ENCODE peak calls at places on chromosomes 3 and 15, in five cellular contexts. E is globus pallidus; L is AG20443; K is activated CD8-positive, alpha-beta memory T cell treated with anti-CD3 and anti-CD28 coated beads for 24 hours; M is colonic mucosa. P is an unnamed sample.
A peak's percentile ranks its signal among the peaks of the same experiment; 100 is the strongest.

GRCh38 chr15:42854576-42854975 is 66.0 kb downstream of the TTBK2 start:
- DNase-seq in L (no peak), K (no peak), M (no peak), E (no peak), P (no peak)

GRCh38 chr3:133887951-133888703 is 7.6 kb downstream of the RAB6B start:
- DNase-seq in L (peak; percentile 13), E (no peak), K (no peak), M (peak; percentile 8), P (peak; percentile 89)

GRCh38 chr3:10594915-10595314 is 89.5 kb upstream of the ATP2B2 start:
- DNase-seq in K (peak; percentile 63), E (no peak), L (peak; percentile 79), M (peak; percentile 36), P (peak; percentile 38)

GRCh38 chr3:64431717-64432116 is 206.5 kb upstream of the PRICKLE2 start:
- DNase-seq in E (no peak), L (no peak), K (no peak), M (no peak), P (no peak)

GRCh38 chr3:139302084-139302800 is 41.6 kb upstream of the MRPS22 start:
- DNase-seq in L (peak; percentile 95), K (no peak), E (no peak), M (no peak), P (peak; percentile 91)

GRCh38 chr15:31079519-31079918 is 22.0 kb downstream of the TRPM1 start:
- DNase-seq in K (no peak), M (no peak), L (no peak), E (no peak), P (no peak)

GRCh38 chr3:71583569-71584215 is at the start of gene FOXP1:
- DNase-seq in K (peak; percentile 84), L (peak; percentile 75), E (peak; percentile 81), M (peak; percentile 87), P (peak; percentile 28)

GRCh38 chr3:102671005-102671404 is 236.2 kb downstream of the ZPLD1 start:
- DNase-seq in M (no peak), K (no peak), E (no peak), L (no peak), P (no peak)

GRCh38 chr3:65996605-65997004 is 42.1 kb downstream of the MAGI1 start:
- DNase-seq in L (no peak), M (no peak), K (no peak), E (no peak), P (no peak)